ENCODE peak calls at places on chromosome 9, in five cellular contexts. M, H, V, X and F are unnamed samples.

GRCh38 chr9:118558891-118559290 is 810.3 kb downstream of the BRINP1 start:
- DNase-seq in M (no peak), H (no peak), V (no peak), X (no peak), F (no peak)

GRCh38 chr9:98101868-98102273 is 17.2 kb downstream of the TRIM14 start:
- DNase-seq in M (no peak), H (no peak), V (no peak), X (peak; percentile 34), F (no peak)

GRCh38 chr9:30967484-30967883 is 1417.0 kb upstream of the ACO1 start:
- DNase-seq in M (no peak), H (no peak), V (peak; percentile 2), X (no peak), F (peak; percentile 15)

GRCh38 chr9:90099262-90099982 is 494.6 kb downstream of the GADD45G start:
- DNase-seq in M (no peak), H (no peak), V (no peak), X (no peak), F (peak; percentile 44)

GRCh38 chr9:91690540-91691249 is 259.3 kb downstream of the ROR2 start:
- DNase-seq in M (no peak), H (no peak), V (no peak), X (no peak), F (no peak)

GRCh38 chr9:108108802-108109448 is 619.4 kb upstream of the KLF4 start:
- DNase-seq in M (no peak), H (no peak), V (no peak), X (no peak), F (peak; percentile 47)

GRCh38 chr9:33236571-33236970 is 3.4 kb upstream of the SPINK4 start:
- DNase-seq in M (no peak), H (no peak), V (no peak), X (no peak), F (no peak)

GRCh38 chr9:35490155-35490909 is 421 bp downstream of the RUSC2 start:
- DNase-seq in M (no peak), H (no peak), V (no peak), X (no peak), F (no peak)

GRCh38 chr9:133708770-133709611 is 29.2 kb downstream of the SARDH start:
- DNase-seq in M (no peak), H (no peak), V (no peak), X (no peak), F (peak; percentile 39)

GRCh38 chr9:30120654-30121053 is 2263.8 kb upstream of the ACO1 start:
- DNase-seq in M (no peak), H (no peak), V (no peak), X (no peak), F (no peak)

GRCh38 chr9:136056546-136057235 is 38.4 kb downstream of the NACC2 start:
- DNase-seq in M (no peak), H (no peak), V (no peak), X (no peak), F (no peak)

GRCh38 chr9:106587021-106587420 is 275.9 kb upstream of the ZNF462 start:
- DNase-seq in M (no peak), H (no peak), V (no peak), X (no peak), F (no peak)

GRCh38 chr9:75226403-75227139 is 138.3 kb downstream of the OSTF1 start:
- DNase-seq in M (no peak), H (no peak), V (no peak), X (no peak), F (no peak)

GRCh38 chr9:479951-480350 is 265.3 kb downstream of the DOCK8 start:
- DNase-seq in M (peak; percentile 54), H (no peak), V (no peak), X (no peak), F (no peak)

GRCh38 chr9:131670247-131670681 is 69.6 kb downstream of the RAPGEF1 start:
- DNase-seq in M (no peak), H (no peak), V (no peak), X (no peak), F (no peak)

GRCh38 chr9:119477197-119477596 is 108.0 kb upstream of the BRINP1 start:
- DNase-seq in M (no peak), H (no peak), V (no peak), X (no peak), F (no peak)

GRCh38 chr9:33135086-33135958 is 31.8 kb downstream of the B4GALT1 start:
- DNase-seq in M (no peak), H (no peak), V (no peak), X (no peak), F (no peak)

GRCh38 chr9:88754452-88754851 is 219.5 kb downstream of the NXNL2 start:
- DNase-seq in M (no peak), H (no peak), V (no peak), X (no peak), F (no peak)
- H3K9me3 ChIP-seq in M (no peaks in the 10 kb centered on the region), H (peaks cover 9% of the 10 kb centered on the region), V (peaks cover 3% of the 10 kb centered on the region), X (no peaks in the 10 kb centered on the region), F (no peaks in the 10 kb centered on the region)

GRCh38 chr9:96771124-96771523 is 6.8 kb downstream of the ZNF510 start:
- DNase-seq in M (no peak), H (no peak), V (no peak), X (no peak), F (no peak)

GRCh38 chr9:96766199-96766598 is 11.7 kb downstream of the ZNF510 start:
- DNase-seq in M (no peak), H (no peak), V (no peak), X (no peak), F (no peak)

DNA sequence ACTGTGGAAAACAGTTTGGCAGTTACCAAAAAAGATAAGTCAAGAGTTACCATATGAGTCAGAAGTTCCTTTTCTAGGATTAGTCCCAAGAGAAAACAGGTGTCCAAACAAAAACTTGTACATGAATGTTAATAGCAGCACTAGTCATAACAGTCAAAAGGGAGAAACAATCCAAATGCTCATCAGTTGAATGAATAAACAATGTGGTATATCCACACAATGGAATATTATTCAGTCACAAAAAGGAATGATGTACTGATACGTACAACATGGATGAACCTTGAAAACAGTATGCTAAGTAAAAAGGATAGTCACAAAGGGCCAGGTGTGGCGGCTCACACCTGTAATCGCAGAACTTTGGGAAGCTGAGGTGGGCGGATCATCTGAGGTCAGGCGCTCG is 7.9 kb downstream of the ZNF510 start:
- DNase-seq in M (no peak), H (no peak), V (no peak), X (no peak), F (no peak)
- H3K9me3 ChIP-seq in M (peaks cover 64% of the 10 kb centered on the region), H (peaks cover 23% of the 10 kb centered on the region), V (peaks cover 11% of the 10 kb centered on the region), X (peaks cover 78% of the 10 kb centered on the region), F (no peaks in the 10 kb centered on the region)

GRCh38 chr9:130493476-130493875 is 48.7 kb downstream of the ASS1 start:
- DNase-seq in M (no peak), H (no peak), V (no peak), X (no peak), F (no peak)
- H3K9me3 ChIP-seq in M (no peaks in the 10 kb centered on the region), H (peaks cover 23% of the 10 kb centered on the region), V (peaks cover 9% of the 10 kb centered on the region), X (peaks cover 9% of the 10 kb centered on the region), F (no peaks in the 10 kb centered on the region)

GRCh38 chr9:40925149-40925548 is 203.3 kb downstream of the FOXD4L6 start:
- DNase-seq in M (no peak), H (no peak), V (no peak), X (no peak), F (no peak)

GRCh38 chr9:40927260-40927631 is 201.2 kb downstream of the FOXD4L6 start:
- DNase-seq in M (no peak), H (no peak), V (no peak), X (no peak), F (no peak)

GRCh38 chr9:40927851-40928802 is 200.4 kb downstream of the FOXD4L6 start:
- DNase-seq in M (no peak), H (no peak), V (no peak), X (no peak), F (no peak)

DNA sequence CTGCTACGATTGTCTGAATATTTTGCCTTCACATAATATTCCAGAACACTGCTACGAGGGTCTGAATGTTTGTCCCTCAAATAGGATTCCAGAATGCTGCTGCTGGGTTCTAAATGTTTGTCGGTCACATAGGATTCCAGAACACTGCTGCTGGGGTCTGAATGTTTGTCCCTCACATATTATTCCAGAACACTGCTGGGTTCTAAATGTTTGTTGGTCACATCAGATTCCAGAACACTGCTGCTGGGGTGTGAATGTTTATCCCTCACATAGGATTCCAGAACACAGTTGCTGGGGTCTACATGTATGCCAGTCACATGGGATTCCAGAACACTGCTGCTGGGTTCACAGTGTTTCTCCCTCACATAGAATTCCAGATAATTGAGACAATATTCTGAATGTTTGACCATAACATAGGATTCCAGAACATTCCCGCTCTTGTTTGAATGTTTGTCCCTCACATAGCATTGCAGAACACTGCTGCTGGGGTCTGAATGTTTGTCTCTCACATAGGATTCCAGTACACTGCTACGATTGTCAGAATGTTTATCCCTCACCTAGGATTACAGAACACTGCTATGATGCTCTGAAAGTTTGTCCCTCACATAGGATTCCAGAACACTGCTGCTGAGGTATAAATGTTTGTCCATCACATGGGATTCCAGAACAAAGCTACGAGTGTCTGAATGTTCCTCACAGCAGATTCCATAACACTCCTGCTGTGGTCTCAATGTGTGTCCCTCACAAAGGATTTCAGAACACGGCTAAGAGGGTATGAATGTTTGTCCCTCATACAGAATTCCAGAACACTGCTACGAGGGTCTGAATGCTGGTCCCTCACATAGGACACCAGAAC is 201.8 kb downstream of the FOXD4L6 start:
- DNase-seq in M (no peak), H (no peak), V (no peak), X (no peak), F (no peak)
- H3K9me3 ChIP-seq in M (no peaks in the 10 kb centered on the region), H (peaks cover 36% of the 10 kb centered on the region), V (peaks cover 51% of the 10 kb centered on the region), X (peaks cover 97% of the 10 kb centered on the region), F (peaks cover 48% of the 10 kb centered on the region)

DNA sequence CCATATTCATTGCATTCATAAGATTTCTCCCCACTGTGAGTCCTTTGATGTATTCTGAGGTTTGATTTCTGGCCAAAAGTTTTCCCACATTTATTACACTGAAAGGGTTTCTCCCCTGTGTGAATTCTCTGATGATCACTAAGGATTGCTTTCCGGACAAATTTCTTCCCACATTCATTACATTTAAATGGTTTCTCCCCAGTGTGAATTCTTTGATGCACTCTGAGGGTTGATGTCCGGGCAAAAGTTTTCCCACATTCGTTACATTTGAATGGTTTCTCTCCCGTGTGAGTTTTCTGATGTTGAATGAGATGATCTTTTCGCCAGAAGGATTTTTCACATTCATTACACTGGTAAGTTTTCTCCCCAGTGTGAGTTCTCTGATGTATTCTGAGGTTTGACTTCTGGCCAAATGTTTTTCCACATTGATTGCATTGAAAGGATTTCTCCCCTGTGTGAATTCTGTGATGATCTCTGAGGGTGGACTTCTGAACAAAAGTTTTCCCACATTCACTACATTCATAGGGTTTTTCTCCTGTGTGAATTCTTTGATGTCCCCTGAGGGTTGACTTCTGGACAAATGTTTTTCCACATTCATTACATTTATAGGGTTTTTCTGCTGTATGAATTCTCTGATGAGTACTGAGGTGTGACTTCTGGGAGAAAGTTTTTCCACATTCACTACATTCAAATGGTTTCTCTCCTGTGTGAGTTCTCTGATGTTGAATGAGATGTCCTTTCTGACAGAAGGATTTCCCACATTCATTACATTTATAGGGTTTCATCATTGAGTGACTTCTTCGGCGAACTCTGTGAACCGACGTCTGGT is 18.8 kb downstream of the ZNF510 start:
- DNase-seq in M (no peak), H (no peak), V (no peak), X (no peak), F (peak; percentile 7)
- H3K9me3 ChIP-seq in M (peaks cover 89% of the 10 kb centered on the region), H (peaks cover 44% of the 10 kb centered on the region), V (peaks cover 44% of the 10 kb centered on the region), X (peaks cover 100% of the 10 kb centered on the region), F (peaks cover 25% of the 10 kb centered on the region)

GRCh38 chr9:40913096-40913719 is 215.3 kb downstream of the FOXD4L6 start:
- DNase-seq in M (no peak), H (no peak), V (no peak), X (no peak), F (no peak)
- H3K9me3 ChIP-seq in M (no peaks in the 10 kb centered on the region), H (peaks cover 50% of the 10 kb centered on the region), V (peaks cover 44% of the 10 kb centered on the region), X (peaks cover 88% of the 10 kb centered on the region), F (peaks cover 35% of the 10 kb centered on the region)

GRCh38 chr9:40928803-40929487 is 199.5 kb downstream of the FOXD4L6 start:
- DNase-seq in M (no peak), H (no peak), V (no peak), X (no peak), F (no peak)
- H3K9me3 ChIP-seq in M (no peaks in the 10 kb centered on the region), H (peaks cover 38% of the 10 kb centered on the region), V (peaks cover 41% of the 10 kb centered on the region), X (peaks cover 83% of the 10 kb centered on the region), F (peaks cover 44% of the 10 kb centered on the region)

GRCh38 chr9:40913928-40914673 is 214.4 kb downstream of the FOXD4L6 start:
- DNase-seq in M (no peak), H (no peak), V (no peak), X (no peak), F (no peak)
- H3K9me3 ChIP-seq in M (no peaks in the 10 kb centered on the region), H (peaks cover 41% of the 10 kb centered on the region), V (peaks cover 38% of the 10 kb centered on the region), X (peaks cover 85% of the 10 kb centered on the region), F (peaks cover 28% of the 10 kb centered on the region)